ENCODE peak calls at places on chromosome 22, in ten cellular contexts. One of them, this sample, is unnamed.

GRCh38 chr22:35021166-35021565 is 44.8 kb upstream of the ISX start:
- DNase-seq in COR-L47: peak; percentile 33
- DNase-seq in ACHN: no peak
- DNase-seq in endothelial cell of umbilical vein: no peak
- DNase-seq in activated T-helper 1 cell treated with anti-CD3 and anti-CD28 coated beads, Interleukin-2, amount 50 U/mL, for 16 hours: no peak
- DNase-seq in activated T-cell treated with anti-CD3 and anti-CD28 coated beads, Interleukin-2, amount 50 U/mL, for 4 hours: no peak
- DNase-seq in GM13977: no peak
- DNase-seq in naive thymus-derived CD8-positive, alpha-beta T cell: no peak
- DNase-seq in cardiac fibroblast: no peak
- DNase-seq in NCI-H774: no peak
- DNase-seq in this sample: no peak

GRCh38 chr22:49202226-49202625 is 625.4 kb downstream of the BRD1 start:
- DNase-seq in COR-L47: no peak
- DNase-seq in ACHN: no peak
- DNase-seq in endothelial cell of umbilical vein: no peak
- DNase-seq in activated T-helper 1 cell treated with anti-CD3 and anti-CD28 coated beads, Interleukin-2, amount 50 U/mL, for 16 hours: no peak
- DNase-seq in activated T-cell treated with anti-CD3 and anti-CD28 coated beads, Interleukin-2, amount 50 U/mL, for 4 hours: no peak
- DNase-seq in GM13977: no peak
- DNase-seq in naive thymus-derived CD8-positive, alpha-beta T cell: peak; percentile 6
- DNase-seq in cardiac fibroblast: no peak
- DNase-seq in NCI-H774: no peak
- DNase-seq in this sample: no peak

GRCh38 chr22:42807185-42807584 is 49.9 kb downstream of the ARFGAP3 start:
- DNase-seq in COR-L47: no peak
- DNase-seq in ACHN: no peak
- DNase-seq in endothelial cell of umbilical vein: no peak
- DNase-seq in activated T-helper 1 cell treated with anti-CD3 and anti-CD28 coated beads, Interleukin-2, amount 50 U/mL, for 16 hours: no peak
- DNase-seq in activated T-cell treated with anti-CD3 and anti-CD28 coated beads, Interleukin-2, amount 50 U/mL, for 4 hours: no peak
- DNase-seq in GM13977: no peak
- DNase-seq in naive thymus-derived CD8-positive, alpha-beta T cell: no peak
- DNase-seq in cardiac fibroblast: no peak
- DNase-seq in NCI-H774: no peak
- DNase-seq in this sample: no peak

GRCh38 chr22:39349506-39349966 is 255 bp upstream of the SYNGR1 start:
- DNase-seq in COR-L47: peak; percentile 29
- DNase-seq in ACHN: peak; percentile 5
- DNase-seq in endothelial cell of umbilical vein: no peak
- DNase-seq in activated T-helper 1 cell treated with anti-CD3 and anti-CD28 coated beads, Interleukin-2, amount 50 U/mL, for 16 hours: no peak
- DNase-seq in activated T-cell treated with anti-CD3 and anti-CD28 coated beads, Interleukin-2, amount 50 U/mL, for 4 hours: peak; percentile 12
- DNase-seq in GM13977: peak; percentile 79
- DNase-seq in naive thymus-derived CD8-positive, alpha-beta T cell: peak; percentile 39
- DNase-seq in cardiac fibroblast: no peak
- DNase-seq in NCI-H774: peak; percentile 1
- DNase-seq in this sample: no peak

GRCh38 chr22:37804886-37805857 is 2.6 kb upstream of the GCAT start:
- DNase-seq in COR-L47: peak; percentile 62
- DNase-seq in ACHN: peak; percentile 84
- DNase-seq in endothelial cell of umbilical vein: peak; percentile 84
- DNase-seq in activated T-helper 1 cell treated with anti-CD3 and anti-CD28 coated beads, Interleukin-2, amount 50 U/mL, for 16 hours: peak; percentile 40
- DNase-seq in activated T-cell treated with anti-CD3 and anti-CD28 coated beads, Interleukin-2, amount 50 U/mL, for 4 hours: peak; percentile 58
- DNase-seq in GM13977: peak; percentile 71
- DNase-seq in naive thymus-derived CD8-positive, alpha-beta T cell: peak; percentile 60
- DNase-seq in cardiac fibroblast: peak; percentile 89
- DNase-seq in NCI-H774: peak; percentile 55
- DNase-seq in this sample: peak; percentile 59

GRCh38 chr22:41612626-41613025 is 8.2 kb downstream of the DESI1 start:
- DNase-seq in COR-L47: no peak
- DNase-seq in ACHN: no peak
- DNase-seq in endothelial cell of umbilical vein: no peak
- DNase-seq in activated T-helper 1 cell treated with anti-CD3 and anti-CD28 coated beads, Interleukin-2, amount 50 U/mL, for 16 hours: no peak
- DNase-seq in activated T-cell treated with anti-CD3 and anti-CD28 coated beads, Interleukin-2, amount 50 U/mL, for 4 hours: no peak
- DNase-seq in GM13977: no peak
- DNase-seq in naive thymus-derived CD8-positive, alpha-beta T cell: no peak
- DNase-seq in cardiac fibroblast: no peak
- DNase-seq in NCI-H774: no peak
- DNase-seq in this sample: no peak

GRCh38 chr22:49826603-49827306 is 918 bp downstream of the BRD1 start:
- DNase-seq in COR-L47: peak; percentile 11
- DNase-seq in ACHN: peak; percentile 14
- DNase-seq in endothelial cell of umbilical vein: peak; percentile 34
- DNase-seq in activated T-helper 1 cell treated with anti-CD3 and anti-CD28 coated beads, Interleukin-2, amount 50 U/mL, for 16 hours: no peak
- DNase-seq in activated T-cell treated with anti-CD3 and anti-CD28 coated beads, Interleukin-2, amount 50 U/mL, for 4 hours: no peak
- DNase-seq in GM13977: peak; percentile 51
- DNase-seq in naive thymus-derived CD8-positive, alpha-beta T cell: peak; percentile 50
- DNase-seq in cardiac fibroblast: peak; percentile 62
- DNase-seq in NCI-H774: no peak
- DNase-seq in this sample: peak; percentile 42

GRCh38 chr22:31342389-31343125 is 3.6 kb downstream of the PATZ1 start:
- DNase-seq in COR-L47: no peak
- DNase-seq in ACHN: no peak
- DNase-seq in endothelial cell of umbilical vein: no peak
- DNase-seq in activated T-helper 1 cell treated with anti-CD3 and anti-CD28 coated beads, Interleukin-2, amount 50 U/mL, for 16 hours: no peak
- DNase-seq in activated T-cell treated with anti-CD3 and anti-CD28 coated beads, Interleukin-2, amount 50 U/mL, for 4 hours: no peak
- DNase-seq in GM13977: no peak
- DNase-seq in naive thymus-derived CD8-positive, alpha-beta T cell: no peak
- DNase-seq in cardiac fibroblast: no peak
- DNase-seq in NCI-H774: no peak
- DNase-seq in this sample: no peak

GRCh38 chr22:39243443-39244072 is 1.2 kb downstream of the PDGFB start:
- DNase-seq in COR-L47: no peak
- DNase-seq in ACHN: no peak
- DNase-seq in endothelial cell of umbilical vein: no peak
- DNase-seq in activated T-helper 1 cell treated with anti-CD3 and anti-CD28 coated beads, Interleukin-2, amount 50 U/mL, for 16 hours: no peak
- DNase-seq in activated T-cell treated with anti-CD3 and anti-CD28 coated beads, Interleukin-2, amount 50 U/mL, for 4 hours: no peak
- DNase-seq in GM13977: peak; percentile 75
- DNase-seq in naive thymus-derived CD8-positive, alpha-beta T cell: peak; percentile 43
- DNase-seq in cardiac fibroblast: no peak
- DNase-seq in NCI-H774: no peak
- DNase-seq in this sample: no peak

GRCh38 chr22:49333206-49333605 is 494.5 kb downstream of the BRD1 start:
- DNase-seq in COR-L47: no peak
- DNase-seq in ACHN: no peak
- DNase-seq in endothelial cell of umbilical vein: no peak
- DNase-seq in activated T-helper 1 cell treated with anti-CD3 and anti-CD28 coated beads, Interleukin-2, amount 50 U/mL, for 16 hours: no peak
- DNase-seq in activated T-cell treated with anti-CD3 and anti-CD28 coated beads, Interleukin-2, amount 50 U/mL, for 4 hours: no peak
- DNase-seq in GM13977: peak; percentile 11
- DNase-seq in naive thymus-derived CD8-positive, alpha-beta T cell: peak; percentile 10
- DNase-seq in cardiac fibroblast: no peak
- DNase-seq in NCI-H774: no peak
- DNase-seq in this sample: no peak

GRCh38 chr22:23204541-23205157 is 24.3 kb downstream of the BCR start:
- DNase-seq in COR-L47: peak; percentile 87
- DNase-seq in ACHN: no peak
- DNase-seq in endothelial cell of umbilical vein: no peak
- DNase-seq in activated T-helper 1 cell treated with anti-CD3 and anti-CD28 coated beads, Interleukin-2, amount 50 U/mL, for 16 hours: no peak
- DNase-seq in activated T-cell treated with anti-CD3 and anti-CD28 coated beads, Interleukin-2, amount 50 U/mL, for 4 hours: no peak
- DNase-seq in GM13977: no peak
- DNase-seq in naive thymus-derived CD8-positive, alpha-beta T cell: no peak
- DNase-seq in cardiac fibroblast: peak; percentile 43
- DNase-seq in NCI-H774: peak; percentile 86
- DNase-seq in this sample: no peak

GRCh38 chr22:41966607-41967240 is 2.5 kb upstream of the SEPTIN3 start:
- DNase-seq in COR-L47: peak; percentile 37
- DNase-seq in ACHN: peak; percentile 87
- DNase-seq in endothelial cell of umbilical vein: peak; percentile 72
- DNase-seq in activated T-helper 1 cell treated with anti-CD3 and anti-CD28 coated beads, Interleukin-2, amount 50 U/mL, for 16 hours: no peak
- DNase-seq in activated T-cell treated with anti-CD3 and anti-CD28 coated beads, Interleukin-2, amount 50 U/mL, for 4 hours: no peak
- DNase-seq in GM13977: peak; percentile 74
- DNase-seq in naive thymus-derived CD8-positive, alpha-beta T cell: peak; percentile 28
- DNase-seq in cardiac fibroblast: peak; percentile 87
- DNase-seq in NCI-H774: no peak
- DNase-seq in this sample: peak; percentile 49

GRCh38 chr22:37843746-37844089 is 416 bp downstream of the ANKRD54 start:
- DNase-seq in COR-L47: no peak
- DNase-seq in ACHN: peak; percentile 40
- DNase-seq in endothelial cell of umbilical vein: no peak
- DNase-seq in activated T-helper 1 cell treated with anti-CD3 and anti-CD28 coated beads, Interleukin-2, amount 50 U/mL, for 16 hours: no peak
- DNase-seq in activated T-cell treated with anti-CD3 and anti-CD28 coated beads, Interleukin-2, amount 50 U/mL, for 4 hours: peak; percentile 17
- DNase-seq in GM13977: peak; percentile 67
- DNase-seq in naive thymus-derived CD8-positive, alpha-beta T cell: no peak
- DNase-seq in cardiac fibroblast: no peak
- DNase-seq in NCI-H774: no peak
- DNase-seq in this sample: no peak

GRCh38 chr22:35479359-35479758 is 61.3 kb upstream of the RASD2 start:
- DNase-seq in COR-L47: no peak
- DNase-seq in ACHN: no peak
- DNase-seq in endothelial cell of umbilical vein: no peak
- DNase-seq in activated T-helper 1 cell treated with anti-CD3 and anti-CD28 coated beads, Interleukin-2, amount 50 U/mL, for 16 hours: no peak
- DNase-seq in activated T-cell treated with anti-CD3 and anti-CD28 coated beads, Interleukin-2, amount 50 U/mL, for 4 hours: no peak
- DNase-seq in GM13977: no peak
- DNase-seq in naive thymus-derived CD8-positive, alpha-beta T cell: no peak
- DNase-seq in cardiac fibroblast: no peak
- DNase-seq in NCI-H774: no peak
- DNase-seq in this sample: no peak

This sample was measured in central memory CD4-positive, alpha-beta T cell.